ENCODE peak calls at places on chromosomes 6 and 20, in nine cellular contexts. One of them, this sample, is unnamed.
A peak's percentile ranks its signal among the peaks of the same experiment; 100 is the strongest.

GRCh38 chr20:53829706-53830521 is 236.3 kb upstream of the ZNF217 start:
- DNase-seq in HCT116: no peak
- DNase-seq in CD8-positive, alpha-beta T cell: no peak
- DNase-seq in nephron progenitor cell: no peak
- DNase-seq in body of pancreas: peak; percentile 13
- DNase-seq in cardiac fibroblast: peak; percentile 70
- DNase-seq in astrocyte: peak; percentile 64
- DNase-seq in neural progenitor cell: no peak
- DNase-seq in Calu3: no peak
- DNase-seq in this sample: peak; percentile 17

GRCh38 chr6:128046033-128046432 is 145.2 kb upstream of the THEMIS start:
- DNase-seq in HCT116: no peak
- DNase-seq in CD8-positive, alpha-beta T cell: no peak
- DNase-seq in nephron progenitor cell: no peak
- DNase-seq in body of pancreas: no peak
- DNase-seq in cardiac fibroblast: no peak
- DNase-seq in astrocyte: no peak
- DNase-seq in neural progenitor cell: no peak
- DNase-seq in Calu3: no peak
- DNase-seq in this sample: no peak

GRCh38 chr6:134034951-134035822 is 17.2 kb downstream of the SLC2A12 start:
- DNase-seq in HCT116: peak; percentile 38
- DNase-seq in CD8-positive, alpha-beta T cell: no peak
- DNase-seq in nephron progenitor cell: no peak
- DNase-seq in body of pancreas: no peak
- DNase-seq in cardiac fibroblast: no peak
- DNase-seq in astrocyte: no peak
- DNase-seq in neural progenitor cell: no peak
- DNase-seq in Calu3: peak; percentile 27
- DNase-seq in this sample: peak; percentile 62

GRCh38 chr6:17932362-17932852 is 55.0 kb downstream of the KIF13A start:
- DNase-seq in HCT116: no peak
- DNase-seq in CD8-positive, alpha-beta T cell: no peak
- DNase-seq in nephron progenitor cell: no peak
- DNase-seq in body of pancreas: peak; percentile 39
- DNase-seq in cardiac fibroblast: peak; percentile 96
- DNase-seq in astrocyte: peak; percentile 90
- DNase-seq in neural progenitor cell: no peak
- DNase-seq in Calu3: peak; percentile 8
- DNase-seq in this sample: peak; percentile 69

GRCh38 chr20:24438331-24438730 is 31.1 kb upstream of the SYNDIG1 start:
- DNase-seq in HCT116: no peak
- DNase-seq in CD8-positive, alpha-beta T cell: no peak
- DNase-seq in nephron progenitor cell: no peak
- DNase-seq in body of pancreas: no peak
- DNase-seq in cardiac fibroblast: no peak
- DNase-seq in astrocyte: no peak
- DNase-seq in neural progenitor cell: no peak
- DNase-seq in Calu3: no peak
- DNase-seq in this sample: no peak

GRCh38 chr20:24961384-24962181 is 12.5 kb downstream of the CST7 start:
- DNase-seq in HCT116: no peak
- DNase-seq in CD8-positive, alpha-beta T cell: no peak
- DNase-seq in nephron progenitor cell: no peak
- DNase-seq in body of pancreas: no peak
- DNase-seq in cardiac fibroblast: no peak
- DNase-seq in astrocyte: no peak
- DNase-seq in neural progenitor cell: no peak
- DNase-seq in Calu3: no peak
- DNase-seq in this sample: no peak

GRCh38 chr6:158002951-158003853 is 21.5 kb downstream of the SYNJ2 start:
- DNase-seq in HCT116: no peak
- DNase-seq in CD8-positive, alpha-beta T cell: no peak
- DNase-seq in nephron progenitor cell: no peak
- DNase-seq in body of pancreas: peak; percentile 27
- DNase-seq in cardiac fibroblast: peak; percentile 95
- DNase-seq in astrocyte: peak; percentile 97
- DNase-seq in neural progenitor cell: peak; percentile 50
- DNase-seq in Calu3: peak; percentile 44
- DNase-seq in this sample: peak; percentile 55

GRCh38 chr6:81098109-81098814 is 654.2 kb downstream of the TENT5A start:
- DNase-seq in HCT116: no peak
- DNase-seq in CD8-positive, alpha-beta T cell: no peak
- DNase-seq in nephron progenitor cell: no peak
- DNase-seq in body of pancreas: no peak
- DNase-seq in cardiac fibroblast: no peak
- DNase-seq in astrocyte: no peak
- DNase-seq in neural progenitor cell: no peak
- DNase-seq in Calu3: no peak
- DNase-seq in this sample: no peak

GRCh38 chr6:147903931-147904330 is 395.4 kb downstream of the SAMD5 start:
- DNase-seq in HCT116: no peak
- DNase-seq in CD8-positive, alpha-beta T cell: no peak
- DNase-seq in nephron progenitor cell: no peak
- DNase-seq in body of pancreas: no peak
- DNase-seq in cardiac fibroblast: no peak
- DNase-seq in astrocyte: no peak
- DNase-seq in neural progenitor cell: no peak
- DNase-seq in Calu3: no peak
- DNase-seq in this sample: no peak

GRCh38 chr6:13274707-13275434 is 53.5 kb downstream of the TBC1D7 start:
- DNase-seq in HCT116: no peak
- DNase-seq in CD8-positive, alpha-beta T cell: no peak
- DNase-seq in nephron progenitor cell: no peak
- DNase-seq in body of pancreas: no peak
- DNase-seq in cardiac fibroblast: no peak
- DNase-seq in astrocyte: no peak
- DNase-seq in neural progenitor cell: peak; percentile 19
- DNase-seq in Calu3: no peak
- DNase-seq in this sample: no peak

GRCh38 chr6:43181942-43182860 is at the start of gene CUL9:
- DNase-seq in HCT116: peak; percentile 34
- DNase-seq in CD8-positive, alpha-beta T cell: peak; percentile 80
- DNase-seq in nephron progenitor cell: peak; percentile 79
- DNase-seq in body of pancreas: peak; percentile 91
- DNase-seq in cardiac fibroblast: peak; percentile 65
- DNase-seq in astrocyte: peak; percentile 49
- DNase-seq in neural progenitor cell: peak; percentile 77
- DNase-seq in Calu3: peak; percentile 93
- DNase-seq in this sample: peak; percentile 53

GRCh38 chr20:13302647-13303425 is 81.8 kb downstream of the ISM1 start:
- DNase-seq in HCT116: peak; percentile 4
- DNase-seq in CD8-positive, alpha-beta T cell: peak; percentile 19
- DNase-seq in nephron progenitor cell: peak; percentile 50
- DNase-seq in body of pancreas: peak; percentile 51
- DNase-seq in cardiac fibroblast: peak; percentile 20
- DNase-seq in astrocyte: no peak
- DNase-seq in neural progenitor cell: peak; percentile 52
- DNase-seq in Calu3: peak; percentile 46
- DNase-seq in this sample: peak; percentile 51

GRCh38 chr6:170287371-170287876 is 3.5 kb downstream of the DLL1 start:
- DNase-seq in HCT116: no peak
- DNase-seq in CD8-positive, alpha-beta T cell: no peak
- DNase-seq in nephron progenitor cell: no peak
- DNase-seq in body of pancreas: no peak
- DNase-seq in cardiac fibroblast: no peak
- DNase-seq in astrocyte: no peak
- DNase-seq in neural progenitor cell: no peak
- DNase-seq in Calu3: no peak
- DNase-seq in this sample: no peak

DNA sequence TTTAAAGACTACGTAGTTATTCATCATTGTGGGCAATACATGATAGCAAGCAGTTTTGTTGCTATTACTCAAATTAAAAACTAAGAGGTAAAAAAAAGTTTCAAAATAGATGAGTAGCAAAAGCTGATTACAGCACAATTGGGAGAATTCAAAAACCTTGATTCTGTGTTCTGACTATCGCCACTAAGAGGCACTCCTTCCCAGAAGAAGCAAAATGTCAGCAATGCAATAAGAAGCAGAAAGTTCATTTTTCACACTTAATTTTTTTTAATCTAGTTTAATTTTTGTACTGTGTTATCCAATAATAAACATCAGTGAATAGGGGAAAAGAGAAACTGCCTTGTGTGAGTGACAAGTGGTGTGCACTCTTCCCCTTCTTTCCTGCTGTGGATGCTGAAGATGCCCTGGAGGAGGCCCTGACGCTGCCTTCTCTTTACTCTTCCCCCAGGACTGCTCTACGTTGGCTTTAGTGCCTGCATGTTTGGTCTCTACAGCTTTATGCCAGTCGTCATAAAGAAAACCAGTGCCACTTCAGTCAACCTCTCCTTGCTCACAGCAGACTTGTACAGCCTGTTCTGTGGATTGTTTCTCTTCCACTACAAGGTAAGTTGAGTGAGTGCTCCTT is 263.2 kb upstream of the PLN start:
- DNase-seq in HCT116: no peak
- DNase-seq in CD8-positive, alpha-beta T cell: no peak
- DNase-seq in nephron progenitor cell: no peak
- DNase-seq in body of pancreas: no peak
- DNase-seq in cardiac fibroblast: peak; percentile 39
- DNase-seq in astrocyte: no peak
- DNase-seq in neural progenitor cell: no peak
- DNase-seq in Calu3: no peak
- DNase-seq in this sample: no peak
- TF ChIP-seq CTCF in HCT116: peak; percentile 61
- TF ChIP-seq CTCF in CD8-positive, alpha-beta T cell: no peak
- TF ChIP-seq CTCF in nephron progenitor cell: peak; percentile 15
- TF ChIP-seq CTCF in body of pancreas: no peak
- TF ChIP-seq CTCF in cardiac fibroblast: peak; percentile 37
- TF ChIP-seq CTCF in astrocyte: peak; percentile 45
- TF ChIP-seq CTCF in neural progenitor cell: peak; percentile 50
- TF ChIP-seq CTCF in Calu3: no peak
- TF ChIP-seq CTCF in this sample: peak; percentile 36

GRCh38 chr6:56618050-56618449 is 24.6 kb downstream of the DST start:
- DNase-seq in HCT116: no peak
- DNase-seq in CD8-positive, alpha-beta T cell: no peak
- DNase-seq in nephron progenitor cell: no peak
- DNase-seq in body of pancreas: no peak
- DNase-seq in cardiac fibroblast: no peak
- DNase-seq in astrocyte: no peak
- DNase-seq in neural progenitor cell: no peak
- DNase-seq in Calu3: no peak
- DNase-seq in this sample: no peak
- TF ChIP-seq CTCF in HCT116: no peak
- TF ChIP-seq CTCF in CD8-positive, alpha-beta T cell: no peak
- TF ChIP-seq CTCF in nephron progenitor cell: no peak
- TF ChIP-seq CTCF in body of pancreas: no peak
- TF ChIP-seq CTCF in cardiac fibroblast: peak; percentile 29
- TF ChIP-seq CTCF in astrocyte: peak; percentile 21
- TF ChIP-seq CTCF in neural progenitor cell: peak; percentile 13
- TF ChIP-seq CTCF in Calu3: no peak
- TF ChIP-seq CTCF in this sample: peak; percentile 42

GRCh38 chr6:143733500-143733899 is 55.7 kb downstream of the PHACTR2 start:
- DNase-seq in HCT116: no peak
- DNase-seq in CD8-positive, alpha-beta T cell: no peak
- DNase-seq in nephron progenitor cell: no peak
- DNase-seq in body of pancreas: no peak
- DNase-seq in cardiac fibroblast: no peak
- DNase-seq in astrocyte: no peak
- DNase-seq in neural progenitor cell: no peak
- DNase-seq in Calu3: no peak
- DNase-seq in this sample: no peak

GRCh38 chr6:143732539-143732938 is 54.8 kb downstream of the PHACTR2 start:
- DNase-seq in HCT116: no peak
- DNase-seq in CD8-positive, alpha-beta T cell: no peak
- DNase-seq in nephron progenitor cell: no peak
- DNase-seq in body of pancreas: no peak
- DNase-seq in cardiac fibroblast: no peak
- DNase-seq in astrocyte: no peak
- DNase-seq in neural progenitor cell: no peak
- DNase-seq in Calu3: no peak
- DNase-seq in this sample: no peak

GRCh38 chr6:143734641-143735063 is 56.9 kb downstream of the PHACTR2 start:
- DNase-seq in HCT116: no peak
- DNase-seq in CD8-positive, alpha-beta T cell: no peak
- DNase-seq in nephron progenitor cell: no peak
- DNase-seq in body of pancreas: no peak
- DNase-seq in cardiac fibroblast: peak; percentile 5
- DNase-seq in astrocyte: no peak
- DNase-seq in neural progenitor cell: no peak
- DNase-seq in Calu3: no peak
- DNase-seq in this sample: no peak

GRCh38 chr6:143727035-143727434 is 49.3 kb downstream of the PHACTR2 start:
- DNase-seq in HCT116: no peak
- DNase-seq in CD8-positive, alpha-beta T cell: no peak
- DNase-seq in nephron progenitor cell: no peak
- DNase-seq in body of pancreas: no peak
- DNase-seq in cardiac fibroblast: peak; percentile 5
- DNase-seq in astrocyte: peak; percentile 20
- DNase-seq in neural progenitor cell: no peak
- DNase-seq in Calu3: no peak
- DNase-seq in this sample: peak; percentile 14

GRCh38 chr6:143731789-143732188 is 54.0 kb downstream of the PHACTR2 start:
- DNase-seq in HCT116: no peak
- DNase-seq in CD8-positive, alpha-beta T cell: no peak
- DNase-seq in nephron progenitor cell: no peak
- DNase-seq in body of pancreas: no peak
- DNase-seq in cardiac fibroblast: no peak
- DNase-seq in astrocyte: no peak
- DNase-seq in neural progenitor cell: no peak
- DNase-seq in Calu3: no peak
- DNase-seq in this sample: no peak
- TF ChIP-seq CTCF in HCT116: no peak
- TF ChIP-seq CTCF in CD8-positive, alpha-beta T cell: no peak
- TF ChIP-seq CTCF in nephron progenitor cell: no peak
- TF ChIP-seq CTCF in body of pancreas: no peak
- TF ChIP-seq CTCF in cardiac fibroblast: no peak
- TF ChIP-seq CTCF in astrocyte: no peak
- TF ChIP-seq CTCF in neural progenitor cell: no peak
- TF ChIP-seq CTCF in Calu3: no peak
- TF ChIP-seq CTCF in this sample: no peak

GRCh38 chr6:135675862-135676261 is 175.6 kb upstream of the PDE7B start:
- DNase-seq in HCT116: peak; percentile 23
- DNase-seq in CD8-positive, alpha-beta T cell: peak; percentile 44
- DNase-seq in nephron progenitor cell: peak; percentile 44
- DNase-seq in body of pancreas: no peak
- DNase-seq in cardiac fibroblast: peak; percentile 55
- DNase-seq in astrocyte: no peak
- DNase-seq in neural progenitor cell: peak; percentile 72
- DNase-seq in Calu3: peak; percentile 45
- DNase-seq in this sample: peak; percentile 36
- TF ChIP-seq CTCF in HCT116: peak; percentile 41
- TF ChIP-seq CTCF in CD8-positive, alpha-beta T cell: peak; percentile 72
- TF ChIP-seq CTCF in nephron progenitor cell: peak; percentile 73
- TF ChIP-seq CTCF in body of pancreas: no peak
- TF ChIP-seq CTCF in cardiac fibroblast: no peak
- TF ChIP-seq CTCF in astrocyte: no peak
- TF ChIP-seq CTCF in neural progenitor cell: peak; percentile 76
- TF ChIP-seq CTCF in Calu3: no peak
- TF ChIP-seq CTCF in this sample: no peak

GRCh38 chr6:54697423-54697822 is 149.1 kb upstream of the FAM83B start:
- DNase-seq in HCT116: peak; percentile 12
- DNase-seq in CD8-positive, alpha-beta T cell: no peak
- DNase-seq in nephron progenitor cell: no peak
- DNase-seq in body of pancreas: no peak
- DNase-seq in cardiac fibroblast: peak; percentile 15
- DNase-seq in astrocyte: no peak
- DNase-seq in neural progenitor cell: no peak
- DNase-seq in Calu3: peak; percentile 19
- DNase-seq in this sample: peak; percentile 60
- TF ChIP-seq CTCF in HCT116: peak; percentile 46
- TF ChIP-seq CTCF in CD8-positive, alpha-beta T cell: no peak
- TF ChIP-seq CTCF in nephron progenitor cell: no peak
- TF ChIP-seq CTCF in body of pancreas: peak; percentile 23
- TF ChIP-seq CTCF in cardiac fibroblast: peak; percentile 13
- TF ChIP-seq CTCF in astrocyte: no peak
- TF ChIP-seq CTCF in neural progenitor cell: peak; percentile 44
- TF ChIP-seq CTCF in Calu3: no peak
- TF ChIP-seq CTCF in this sample: peak; percentile 61